ENCODE peak calls at places on chromosome 2, in five cellular contexts. M is uterus, W is GM12878, T is heart left ventricle, S is esophagus squamous epithelium. Z is an unnamed sample.

GRCh38 chr2:188765522-188765921 is 208.7 kb upstream of the COL3A1 start:
- DNase-seq in M (no peak), W (no peak), T (no peak), S (no peak), Z (no peak)

GRCh38 chr2:107529146-107529545 is 297.5 kb upstream of the RGPD4 start:
- DNase-seq in M (no peak), W (no peak), T (no peak), S (no peak), Z (no peak)

GRCh38 chr2:10371441-10372194 is 68.9 kb downstream of the HPCAL1 start:
- DNase-seq in M (no peak), W (no peak), T (no peak), S (no peak), Z (no peak)

GRCh38 chr2:42090216-42090615 is 42.4 kb downstream of the PKDCC start:
- DNase-seq in M (no peak), W (no peak), T (no peak), S (no peak), Z (no peak)

GRCh38 chr2:37349376-37349775 is 4.9 kb downstream of the QPCT start:
- DNase-seq in M (no peak), W (no peak), T (no peak), S (no peak), Z (no peak)

GRCh38 chr2:74550231-74550630 is 3.5 kb downstream of the LOXL3 start:
- DNase-seq in M (no peak), W (no peak), T (no peak), S (no peak), Z (no peak)

GRCh38 chr2:234435836-234436481 is 60.9 kb downstream of the ARL4C start:
- DNase-seq in M (no peak), W (no peak), T (no peak), S (no peak), Z (no peak)

GRCh38 chr2:232230557-232230956 is 148.0 kb upstream of the ALPP start:
- DNase-seq in M (no peak), W (no peak), T (no peak), S (no peak), Z (no peak)

GRCh38 chr2:4715065-4715464 is 977.1 kb upstream of the SOX11 start:
- DNase-seq in M (no peak), W (no peak), T (no peak), S (no peak), Z (no peak)

GRCh38 chr2:129709956-129710598 is 269.4 kb upstream of the RAB6C start:
- DNase-seq in M (no peak), W (no peak), T (no peak), S (no peak), Z (no peak)

GRCh38 chr2:69683170-69683971 is 39.8 kb upstream of the AAK1 start:
- DNase-seq in M (peak; percentile 57), W (no peak), T (peak; percentile 60), S (no peak), Z (no peak)

GRCh38 chr2:193824474-193824873 is 1629.7 kb upstream of the TMEFF2 start:
- DNase-seq in M (no peak), W (no peak), T (no peak), S (no peak), Z (no peak)

GRCh38 chr2:96138146-96139145 is at the start of gene ASTL:
- DNase-seq in M (no peak), W (no peak), T (no peak), S (no peak), Z (no peak)

GRCh38 chr2:96140941-96141623 is 2.8 kb upstream of the ASTL start:
- DNase-seq in M (no peak), W (no peak), T (no peak), S (no peak), Z (no peak)

GRCh38 chr2:96136123-96136720 is 2.1 kb downstream of the ASTL start:
- DNase-seq in M (no peak), W (no peak), T (no peak), S (no peak), Z (no peak)

GRCh38 chr2:96137611-96138129 is 632 bp downstream of the ASTL start:
- DNase-seq in M (no peak), W (no peak), T (no peak), S (no peak), Z (no peak)

DNA sequence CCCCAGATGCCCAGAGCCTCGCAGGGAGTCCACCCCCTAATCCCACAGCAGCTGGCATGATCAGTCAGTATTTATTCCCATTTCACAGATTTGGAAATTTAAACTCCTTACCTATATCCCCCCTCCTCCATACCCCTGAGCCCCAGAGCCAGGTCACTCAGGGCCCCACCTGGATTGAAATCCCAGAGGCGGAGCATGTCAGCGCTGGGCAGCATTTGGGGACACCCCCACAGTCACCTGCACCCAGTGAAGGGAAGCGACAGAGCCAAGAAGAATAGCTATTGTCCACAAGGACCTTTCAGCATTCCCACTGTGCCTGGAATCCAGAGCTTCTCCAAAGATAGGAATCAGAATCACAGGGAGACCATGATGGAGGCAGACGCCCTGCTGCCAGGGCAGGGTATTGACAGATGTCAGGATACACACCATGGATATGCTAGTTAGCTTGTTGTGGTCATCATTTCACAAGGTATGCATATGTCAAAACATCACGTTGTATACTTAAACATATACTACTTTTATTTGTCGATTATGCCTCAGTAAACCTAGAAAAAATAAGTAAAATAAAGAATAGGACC is 968 bp upstream of the ASTL start:
- DNase-seq in M (no peak), W (no peak), T (no peak), S (no peak), Z (no peak)
- TF ChIP-seq POLR2A in M (no peak), W (no peak), T (no peak), S (no peak), Z (no peak)

DNA sequence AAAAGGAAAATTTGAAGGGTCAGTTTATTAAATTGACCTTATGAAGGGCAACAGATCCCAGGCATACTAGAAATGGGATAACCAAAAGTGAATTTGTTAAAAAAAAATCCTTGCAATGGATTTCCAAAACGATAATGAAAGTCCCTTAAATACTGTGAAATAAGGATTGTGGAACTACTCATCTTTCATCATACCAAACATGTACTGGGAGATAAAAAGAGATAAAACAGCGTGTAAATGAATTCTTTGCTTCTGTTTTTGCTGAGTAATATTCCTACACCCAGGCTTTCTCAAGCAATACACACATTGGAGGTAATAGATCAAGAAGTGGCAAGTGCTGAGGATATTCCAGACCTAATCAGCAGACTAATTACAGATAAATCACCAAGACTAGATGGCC is 3.8 kb downstream of the LYPD6 start:
- DNase-seq in M (no peak), W (no peak), T (no peak), S (no peak), Z (no peak)
- H3K9me3 ChIP-seq in M (no peaks in the 10 kb centered on the region), W (no peaks in the 10 kb centered on the region), T (no peaks in the 10 kb centered on the region), S (no peaks in the 10 kb centered on the region), Z (no peaks in the 10 kb centered on the region)

DNA sequence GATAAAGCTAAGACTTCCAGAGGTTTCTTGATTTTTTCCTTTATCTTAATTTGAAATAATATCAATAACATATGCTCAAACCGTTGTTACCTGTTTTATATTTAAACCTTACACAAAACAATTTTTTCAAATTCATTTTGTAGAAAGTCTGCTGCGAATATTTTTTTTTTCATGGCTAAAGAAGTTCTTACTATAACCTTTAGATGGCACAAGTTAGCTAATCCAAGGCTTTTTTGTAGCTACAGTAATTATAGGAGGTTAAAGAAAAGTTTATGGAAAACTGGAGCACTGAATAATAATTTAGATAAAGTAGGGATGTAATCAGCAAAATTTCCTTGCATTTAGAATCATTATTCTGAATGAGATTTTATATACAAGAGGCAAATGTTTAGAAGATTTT is 78.0 kb upstream of the PNPT1 start:
- DNase-seq in M (no peak), W (no peak), T (no peak), S (no peak), Z (no peak)
- TF ChIP-seq POLR2A in M (no peak), W (no peak), T (no peak), S (no peak), Z (no peak)

DNA sequence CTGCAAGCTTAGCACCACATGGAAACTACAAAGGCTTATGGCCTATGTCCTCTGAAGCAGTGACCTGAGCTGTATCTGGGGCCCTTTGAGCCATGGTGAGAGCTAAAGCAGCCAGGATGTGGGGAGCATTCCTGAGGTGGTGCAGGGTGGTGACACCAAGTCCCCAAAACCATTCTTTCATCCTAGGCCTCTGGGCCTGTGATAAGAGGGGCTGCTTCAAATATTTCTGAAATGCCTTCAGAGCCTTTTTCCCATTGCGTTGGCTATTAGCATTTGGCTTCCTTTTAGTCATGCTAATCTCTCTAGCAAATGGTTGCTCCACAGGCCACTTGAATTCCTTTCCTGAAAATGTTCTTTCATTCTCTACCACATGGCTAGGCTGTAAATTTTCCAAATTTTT is 13.4 kb downstream of the CCDC150 start:
- DNase-seq in M (no peak), W (no peak), T (no peak), S (no peak), Z (no peak)
- H3K9me3 ChIP-seq in M (peaks cover 10% of the 10 kb centered on the region), W (peaks cover 49% of the 10 kb centered on the region), T (no peaks in the 10 kb centered on the region), S (peaks cover 19% of the 10 kb centered on the region), Z (peaks cover 13% of the 10 kb centered on the region)

GRCh38 chr2:127081826-127082633 is 24.9 kb downstream of the BIN1 start:
- DNase-seq in M (peak; percentile 86), W (no peak), T (no peak), S (peak; percentile 13), Z (no peak)
- TF ChIP-seq POLR2A in M (no peak), W (peak; percentile 83), T (no peak), S (peak; percentile 34), Z (no peak)

GRCh38 chr2:65486282-65486681 is 53.9 kb upstream of the SPRED2 start:
- DNase-seq in M (no peak), W (no peak), T (no peak), S (no peak), Z (no peak)
- H3K9me3 ChIP-seq in M (no peaks in the 10 kb centered on the region), W (peaks cover 2% of the 10 kb centered on the region), T (no peaks in the 10 kb centered on the region), S (no peaks in the 10 kb centered on the region), Z (no peaks in the 10 kb centered on the region)

DNA sequence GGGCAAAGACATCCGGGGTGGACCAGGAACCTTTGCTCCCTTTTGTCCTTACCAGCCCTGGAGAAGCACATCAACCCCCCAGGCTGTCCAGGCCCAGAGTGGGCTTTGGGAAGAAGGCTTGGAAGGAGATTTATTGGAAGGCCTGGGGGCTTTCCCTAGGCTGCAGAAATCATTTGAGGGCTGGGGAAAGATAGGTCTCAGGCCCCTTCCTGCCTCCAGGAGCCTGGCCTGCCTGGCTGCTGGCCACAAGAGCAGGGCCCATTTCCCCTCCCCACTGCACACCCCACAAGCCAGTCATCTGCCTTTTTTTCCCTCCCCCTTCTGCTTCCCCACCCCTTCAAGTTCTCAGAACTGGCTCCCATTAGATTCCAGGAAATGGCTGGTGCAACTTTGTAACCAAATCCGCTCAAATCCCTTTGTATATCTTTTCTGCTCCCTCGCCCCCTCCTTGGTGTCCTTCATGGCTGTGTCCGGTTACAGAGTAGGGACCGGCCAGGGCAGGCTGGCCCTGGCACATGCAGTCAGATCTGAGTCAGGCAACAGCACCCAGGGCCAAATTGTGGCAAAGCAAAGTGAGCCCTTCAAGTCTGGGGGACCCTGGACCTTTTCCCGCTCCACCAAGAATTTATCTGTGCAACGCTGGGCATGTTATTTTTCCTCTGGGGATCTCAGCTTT is 20.8 kb upstream of the TNP1 start:
- DNase-seq in M (no peak), W (no peak), T (no peak), S (no peak), Z (no peak)
- TF ChIP-seq POLR2A in M (no peak), W (no peak), T (no peak), S (no peak), Z (no peak)

DNA sequence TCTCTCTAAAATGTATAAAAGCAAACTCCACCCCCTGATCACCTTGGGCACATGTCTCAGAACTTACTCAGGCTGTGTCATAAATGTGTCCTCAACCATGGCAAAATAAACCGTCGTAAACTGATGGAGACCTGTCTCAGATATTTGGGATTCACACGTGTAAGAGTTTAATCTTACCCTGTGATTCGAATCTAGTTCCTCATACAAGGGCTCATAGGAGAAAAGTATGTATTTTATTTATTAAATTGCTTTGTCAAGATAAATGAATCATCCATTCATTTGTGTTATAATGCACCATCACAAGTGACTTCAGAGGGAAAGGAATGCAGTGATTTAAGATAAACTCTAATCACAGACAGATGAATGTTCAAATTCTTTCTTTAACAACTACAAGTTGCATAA is 712.5 kb upstream of the LRATD1 start:
- DNase-seq in M (no peak), W (no peak), T (no peak), S (no peak), Z (no peak)
- H3K9me3 ChIP-seq in M (no peaks in the 10 kb centered on the region), W (no peaks in the 10 kb centered on the region), T (no peaks in the 10 kb centered on the region), S (no peaks in the 10 kb centered on the region), Z (no peaks in the 10 kb centered on the region)

Z was measured in tibial nerve.